ENCODE peak calls at places on chromosome 15, in seven cellular contexts. B is omental fat pad, F is endothelial cell, Z is body of pancreas, Q is astrocyte of the spinal cord, X is esophagus squamous epithelium, E is lower leg skin. W is an unnamed sample.
A peak's percentile ranks its signal among the peaks of the same experiment; 100 is the strongest.

GRCh38 chr15:44029003-44029402 is 166.1 kb downstream of the FRMD5 start:
- DNase-seq in B (no peak), F (no peak), Z (no peak), Q (no peak), X (no peak), E (no peak), W (no peak)

GRCh38 chr15:100663066-100663465 is 60.7 kb downstream of the ASB7 start:
- DNase-seq in B (no peak), F (peak; percentile 36), Z (no peak), Q (no peak), X (no peak), E (no peak), W (no peak)

GRCh38 chr15:81160312-81161214 is 26.5 kb downstream of the CFAP161 start:
- DNase-seq in B (no peak), F (no peak), Z (no peak), Q (peak; percentile 76), X (no peak), E (no peak), W (peak; percentile 55)

GRCh38 chr15:90104551-90104950 is 2.3 kb upstream of the IDH2 start:
- DNase-seq in B (no peak), F (no peak), Z (peak; percentile 92), Q (no peak), X (no peak), E (no peak), W (no peak)

GRCh38 chr15:40055576-40056293 is 16.8 kb upstream of the SRP14 start:
- DNase-seq in B (no peak), F (no peak), Z (peak; percentile 69), Q (no peak), X (no peak), E (peak; percentile 82), W (no peak)

GRCh38 chr15:67607959-67608605 is 65.6 kb downstream of the MAP2K5 start:
- DNase-seq in B (no peak), F (no peak), Z (no peak), Q (no peak), X (no peak), E (no peak), W (no peak)

GRCh38 chr15:78625621-78626280 is 5.0 kb upstream of the CHRNA3 start:
- DNase-seq in B (no peak), F (no peak), Z (no peak), Q (no peak), X (no peak), E (peak; percentile 81), W (no peak)

GRCh38 chr15:86162172-86162591 is 82.5 kb downstream of the AGBL1 start:
- DNase-seq in B (no peak), F (no peak), Z (no peak), Q (no peak), X (no peak), E (no peak), W (no peak)

GRCh38 chr15:41512078-41512394 is 1.6 kb downstream of the LTK start:
- DNase-seq in B (no peak), F (peak; percentile 11), Z (no peak), Q (no peak), X (no peak), E (no peak), W (no peak)

GRCh38 chr15:28167042-28167441 is 67.9 kb upstream of the OCA2 start:
- DNase-seq in B (no peak), F (no peak), Z (no peak), Q (no peak), X (no peak), E (no peak), W (no peak)

GRCh38 chr15:65535192-65535591 is 4.9 kb downstream of the HACD3 start:
- DNase-seq in B (no peak), F (no peak), Z (no peak), Q (no peak), X (no peak), E (no peak), W (no peak)

GRCh38 chr15:45802140-45802539 is 167.3 kb downstream of the SQOR start:
- DNase-seq in B (no peak), F (no peak), Z (no peak), Q (no peak), X (no peak), E (no peak), W (no peak)

GRCh38 chr15:66515901-66516322 is 10.8 kb downstream of the ZWILCH start:
- DNase-seq in B (no peak), F (no peak), Z (no peak), Q (no peak), X (no peak), E (no peak), W (no peak)

GRCh38 chr15:100457201-100457600 is 71.5 kb downstream of the CERS3 start:
- DNase-seq in B (no peak), F (no peak), Z (no peak), Q (peak; percentile 62), X (no peak), E (no peak), W (no peak)

GRCh38 chr15:83559310-83559966 is 94.5 kb upstream of the ADAMTSL3 start:
- DNase-seq in B (no peak), F (peak; percentile 68), Z (peak; percentile 63), Q (peak; percentile 56), X (no peak), E (no peak), W (peak; percentile 59)

GRCh38 chr15:66008920-66009572 is 139.8 kb downstream of the RAB11A start:
- DNase-seq in B (no peak), F (no peak), Z (no peak), Q (no peak), X (no peak), E (no peak), W (no peak)

GRCh38 chr15:66210684-66211083 is 42.9 kb downstream of the MEGF11 start:
- DNase-seq in B (no peak), F (no peak), Z (no peak), Q (no peak), X (no peak), E (peak; percentile 68), W (no peak)

GRCh38 chr15:57041416-57041815 is 123.0 kb downstream of the TCF12 start:
- DNase-seq in B (no peak), F (no peak), Z (no peak), Q (no peak), X (no peak), E (no peak), W (no peak)

GRCh38 chr15:96121066-96121465 is 209.4 kb upstream of the NR2F2 start:
- DNase-seq in B (no peak), F (no peak), Z (no peak), Q (no peak), X (no peak), E (no peak), W (no peak)

GRCh38 chr15:39594764-39595620 is 14.1 kb downstream of the THBS1 start:
- DNase-seq in B (no peak), F (no peak), Z (no peak), Q (peak; percentile 41), X (no peak), E (no peak), W (peak; percentile 54)

GRCh38 chr15:51735211-51735610 is 2.2 kb downstream of the LYSMD2 start:
- DNase-seq in B (no peak), F (no peak), Z (no peak), Q (no peak), X (no peak), E (no peak), W (no peak)

GRCh38 chr15:88419830-88420229 is 47.4 kb downstream of the MRPL46 start:
- DNase-seq in B (no peak), F (no peak), Z (no peak), Q (peak; percentile 17), X (no peak), E (no peak), W (peak; percentile 39)

GRCh38 chr15:28886431-28887343 is 913 bp downstream of the APBA2 start:
- DNase-seq in B (no peak), F (no peak), Z (no peak), Q (no peak), X (no peak), E (no peak), W (no peak)

GRCh38 chr15:59174846-59175831 is 31.5 kb upstream of the LDHAL6B start:
- DNase-seq in B (no peak), F (peak; percentile 50), Z (peak; percentile 25), Q (peak; percentile 74), X (no peak), E (peak; percentile 89), W (peak; percentile 62)
- TF ChIP-seq CTCF in B (no peak), F (peak; percentile 43), Z (peak; percentile 41), Q (peak; percentile 70), X (peak; percentile 57), E (peak; percentile 16), W (peak; percentile 73)

GRCh38 chr15:75454471-75455418 is 3.3 kb upstream of the SIN3A start:
- DNase-seq in B (peak; percentile 48), F (peak; percentile 74), Z (peak; percentile 68), Q (peak; percentile 28), X (peak; percentile 36), E (peak; percentile 94), W (peak; percentile 42)
- TF ChIP-seq CTCF in B (no peak), F (no peak), Z (peak; percentile 0), Q (no peak), X (no peak), E (no peak), W (no peak)

GRCh38 chr15:25052191-25052999 is 97.6 kb downstream of the SNRPN start:
- DNase-seq in B (no peak), F (no peak), Z (no peak), Q (no peak), X (no peak), E (peak; percentile 61), W (no peak)
- TF ChIP-seq CTCF in B (no peak), F (no peak), Z (no peak), Q (no peak), X (no peak), E (no peak), W (no peak)

GRCh38 chr15:25544076-25544475 is 105.3 kb upstream of the UBE3A start:
- DNase-seq in B (no peak), F (no peak), Z (no peak), Q (no peak), X (no peak), E (no peak), W (no peak)

GRCh38 chr15:25541228-25541627 is 102.4 kb upstream of the UBE3A start:
- DNase-seq in B (no peak), F (no peak), Z (no peak), Q (no peak), X (no peak), E (no peak), W (no peak)

GRCh38 chr15:25545017-25545416 is 106.2 kb upstream of the UBE3A start:
- DNase-seq in B (no peak), F (no peak), Z (no peak), Q (peak; percentile 48), X (no peak), E (no peak), W (peak; percentile 32)

GRCh38 chr15:25542648-25543047 is 103.8 kb upstream of the UBE3A start:
- DNase-seq in B (no peak), F (no peak), Z (no peak), Q (no peak), X (no peak), E (no peak), W (no peak)

DNA sequence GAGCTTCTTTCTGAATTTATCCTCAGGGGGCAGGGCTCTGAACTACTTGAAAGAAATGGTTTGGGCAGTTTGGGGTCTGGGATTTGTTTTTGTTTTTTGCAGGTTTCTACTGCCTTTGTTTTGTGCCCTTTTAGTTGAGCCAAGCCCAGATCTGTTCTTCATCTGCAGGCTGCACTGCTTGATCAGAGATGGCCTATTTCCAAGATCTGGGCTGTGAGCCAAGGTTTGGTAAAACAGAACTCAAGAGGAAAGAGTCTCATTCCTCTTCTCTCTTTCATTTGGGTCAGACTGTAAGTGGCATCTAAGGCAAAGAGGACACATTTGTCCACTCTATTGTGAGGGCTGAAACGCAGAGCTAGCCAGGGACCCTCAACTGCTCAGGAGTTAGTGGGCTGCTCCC is 104.3 kb upstream of the UBE3A start:
- DNase-seq in B (peak; percentile 28), F (no peak), Z (peak; percentile 18), Q (peak; percentile 51), X (no peak), E (no peak), W (peak; percentile 49)
- TF ChIP-seq CTCF in B (no peak), F (no peak), Z (no peak), Q (no peak), X (no peak), E (no peak), W (no peak)

W was measured in HFFc6.